ENCODE peak calls at places on chromosomes 7 and 10, in eight cellular contexts. T is NCI-H1092 treated with DMSO at 0.1 percent for 48 hours; Q is stimulated activated naive CD8-positive, alpha-beta T cell treated with anti-CD3 and anti-CD28 coated beads, Interleukin-15, amount 100 ng/mL, for 72 hours; E is H9; N is CD4-positive, alpha-beta memory T cell; I is small intestine; V is GM23338; J is mucosa of descending colon. W is an unnamed sample.

GRCh38 chr7:22972207-22972606 is 41.7 kb downstream of the HYCC1 start:
- DNase-seq in I (no peak), Q (no peak), V (no peak), N (no peak), T (no peak), J (no peak), E (no peak), W (no peak)

GRCh38 chr10:129942936-129943724 is 20.9 kb downstream of the EBF3 start:
- DNase-seq in Q (no peak), E (no peak), T (no peak), J (peak), V (no peak), N (no peak), I (no peak), W (no peak)

GRCh38 chr10:20748551-20748950 is 148.6 kb downstream of the NEBL start:
- DNase-seq in J (no peak), I (no peak), V (no peak), Q (no peak), E (no peak), T (no peak), N (no peak), W (no peak)

GRCh38 chr10:131620314-131620713 is 280.5 kb upstream of the PPP2R2D start:
- DNase-seq in I (no peak), T (no peak), Q (no peak), N (no peak), E (no peak), V (no peak), J (no peak), W (no peak)

GRCh38 chr10:118808601-118809371 is 54.0 kb upstream of the CACUL1 start:
- DNase-seq in Q (no peak), J (no peak), N (no peak), I (no peak), V (no peak), T (no peak), E (no peak), W (no peak)

GRCh38 chr7:25891591-25891990 is 260.4 kb upstream of the NFE2L3 start:
- DNase-seq in Q (no peak), E (no peak), I (no peak), T (no peak), N (no peak), V (no peak), J (no peak), W (no peak)

GRCh38 chr10:99784025-99784730 is 1.7 kb downstream of the ABCC2 start:
- DNase-seq in T (no peak), E (no peak), I (peak), Q (no peak), V (no peak), J (no peak), N (no peak), W (no peak)

GRCh38 chr7:79778786-79779382 is 325.4 kb upstream of the MAGI2 start:
- DNase-seq in J (no peak), I (no peak), E (no peak), V (no peak), Q (no peak), N (no peak), T (no peak), W (no peak)

GRCh38 chr10:75430000-75430763 is 1.2 kb upstream of the LRMDA start:
- DNase-seq in I (peak), N (no peak), E (no peak), T (no peak), Q (no peak), V (peak), J (peak), W (no peak)

GRCh38 chr10:33365871-33366411 is 31.5 kb upstream of the NRP1 start:
- DNase-seq in V (no peak), J (no peak), E (no peak), Q (peak), N (no peak), T (no peak), I (no peak), W (no peak)

GRCh38 chr7:5629941-5630340 is 151.5 kb downstream of the RNF216 start:
- DNase-seq in E (no peak), V (no peak), J (no peak), Q (peak), T (no peak), N (peak), I (no peak), W (no peak)

GRCh38 chr10:48608279-48608681 is 3.4 kb upstream of the ARHGAP22 start:
- DNase-seq in E (peak), N (peak), V (peak), T (peak), Q (peak), J (no peak), I (peak), W (peak)

GRCh38 chr10:130301026-130301892 is 165.1 kb downstream of the GLRX3 start:
- DNase-seq in J (peak), V (no peak), Q (peak), I (peak), T (peak), E (no peak), N (peak), W (peak)

GRCh38 chr7:4715385-4715770 is 33.3 kb downstream of the FOXK1 start:
- DNase-seq in V (no peak), T (no peak), Q (no peak), J (no peak), I (no peak), E (no peak), N (no peak), W (no peak)

GRCh38 chr7:44285561-44285960 is 39.8 kb downstream of the CAMK2B start:
- DNase-seq in J (no peak), Q (no peak), N (no peak), T (no peak), V (no peak), I (no peak), E (no peak), W (no peak)

GRCh38 chr7:42893341-42894242 is 18.3 kb downstream of the C7orf25 start:
- DNase-seq in J (no peak), V (peak), Q (no peak), I (no peak), E (no peak), T (peak), N (no peak), W (no peak)

GRCh38 chr7:141072548-141073172 is 1.2 kb upstream of the TMEM178B start:
- DNase-seq in N (peak), I (no peak), J (peak), T (peak), E (peak), V (peak), Q (peak), W (no peak)

GRCh38 chr7:106165328-106165727 is 53.2 kb upstream of the SYPL1 start:
- DNase-seq in Q (no peak), E (no peak), V (no peak), J (no peak), I (no peak), N (no peak), T (no peak), W (no peak)

GRCh38 chr7:111092406-111093160 is 1.7 kb downstream of the LRRN3 start:
- DNase-seq in V (no peak), E (no peak), J (no peak), I (peak), Q (no peak), N (no peak), T (peak), W (no peak)

GRCh38 chr10:103659674-103660363 is 166.3 kb downstream of the NEURL1 start:
- DNase-seq in T (no peak), I (peak), N (peak), Q (peak), J (no peak), V (peak), E (no peak), W (peak)